ENCODE peak calls at places on chromosome 16, in six cellular contexts. V, O, B, A, L and W are unnamed samples.

GRCh38 chr16:68300736-68301459 is 9.8 kb downstream of the SLC7A6OS start:
- DNase-seq in A (no peak), O (no peak), L (no peak), V (no peak), B (no peak), W (no peak)

GRCh38 chr16:24198807-24199533 is 57.2 kb upstream of the CACNG3 start:
- DNase-seq in V (no peak), B (no peak), L (no peak), A (no peak), O (no peak), W (no peak)

GRCh38 chr16:66689282-66689681 is 7.3 kb downstream of the CMTM4 start:
- DNase-seq in O (no peak), L (no peak), A (no peak), V (no peak), B (no peak), W (no peak)

GRCh38 chr16:79980650-79981521 is 380.3 kb upstream of the MAF start:
- DNase-seq in A (no peak), V (no peak), L (no peak), B (no peak), O (no peak), W (no peak)

GRCh38 chr16:51113254-51114125 is 37.6 kb downstream of the SALL1 start:
- DNase-seq in O (no peak), B (no peak), L (no peak), A (no peak), V (no peak), W (no peak)

GRCh38 chr16:48231675-48232214 is 12.4 kb upstream of the LONP2 start:
- DNase-seq in B (no peak), L (peak; percentile 49), O (peak; percentile 49), V (peak; percentile 23), A (peak; percentile 46), W (peak; percentile 36)

GRCh38 chr16:66605177-66605999 is 884 bp downstream of the CMTM3 start:
- DNase-seq in O (peak; percentile 34), V (peak; percentile 23), B (no peak), A (peak; percentile 75), L (peak; percentile 30), W (peak; percentile 47)

GRCh38 chr16:54939537-54940278 is 9.0 kb downstream of the IRX5 start:
- DNase-seq in L (no peak), A (peak; percentile 19), B (no peak), O (no peak), V (no peak), W (no peak)

GRCh38 chr16:8519179-8519578 is 71.1 kb downstream of the TMEM114 start:
- DNase-seq in V (no peak), O (no peak), B (no peak), A (no peak), L (no peak), W (no peak)

GRCh38 chr16:57752581-57753447 is 17.2 kb downstream of the KATNB1 start:
- DNase-seq in O (no peak), L (no peak), B (no peak), V (no peak), A (no peak), W (no peak)

GRCh38 chr16:79509221-79509631 is 91.3 kb downstream of the MAF start:
- DNase-seq in L (no peak), O (no peak), B (no peak), A (no peak), V (no peak), W (no peak)

GRCh38 chr16:48081656-48082055 is 74.1 kb downstream of the ABCC12 start:
- DNase-seq in L (no peak), O (peak; percentile 90), V (peak; percentile 44), B (no peak), A (no peak), W (no peak)

GRCh38 chr16:58000706-58001676 is at the start of gene USB1:
- DNase-seq in B (peak; percentile 56), O (peak; percentile 73), L (peak; percentile 88), V (peak; percentile 97), A (peak; percentile 93), W (peak; percentile 96)

GRCh38 chr16:89633064-89633631 is 19.7 kb downstream of the DPEP1 start:
- DNase-seq in V (peak; percentile 72), O (peak; percentile 73), B (no peak), A (no peak), L (no peak), W (no peak)

GRCh38 chr16:7405166-7405565 is 72.5 kb downstream of the RBFOX1 start:
- DNase-seq in L (peak; percentile 46), O (no peak), B (no peak), A (peak; percentile 15), V (no peak), W (peak; percentile 15)

GRCh38 chr16:24769806-24770205 is 40.4 kb downstream of the TNRC6A start:
- DNase-seq in B (no peak), L (no peak), V (no peak), A (no peak), O (peak; percentile 73), W (no peak)

GRCh38 chr16:85645021-85645589 is 32.0 kb downstream of the GSE1 start:
- DNase-seq in A (no peak), B (no peak), V (no peak), L (peak; percentile 40), O (no peak), W (no peak)

GRCh38 chr16:87043273-87044030 is 273.7 kb downstream of the C16orf95 start:
- DNase-seq in O (peak; percentile 64), B (no peak), L (no peak), A (no peak), V (no peak), W (no peak)

GRCh38 chr16:85465328-85466307 is 147.5 kb upstream of the GSE1 start:
- DNase-seq in B (no peak), A (no peak), O (peak; percentile 76), L (peak; percentile 56), V (no peak), W (no peak)

GRCh38 chr16:35711958-35712357 is 2252.5 kb downstream of the TP53TG3F start:
- DNase-seq in B (no peak), L (no peak), A (no peak), O (no peak), V (no peak), W (no peak)

GRCh38 chr16:17607075-17607509 is 136.3 kb upstream of the XYLT1 start:
- DNase-seq in V (no peak), L (no peak), O (no peak), B (no peak), A (no peak), W (no peak)

GRCh38 chr16:68972720-68973119 is 129.4 kb downstream of the TANGO6 start:
- DNase-seq in V (peak; percentile 45), O (peak; percentile 70), A (peak; percentile 57), L (no peak), B (no peak), W (peak; percentile 16)

GRCh38 chr16:80836846-80837245 is 32.4 kb upstream of the CDYL2 start:
- DNase-seq in A (no peak), L (no peak), O (no peak), V (no peak), B (no peak), W (no peak)

GRCh38 chr16:67969286-67970039 is 1.0 kb upstream of the SLC12A4 start:
- DNase-seq in L (peak; percentile 72), B (no peak), A (peak; percentile 56), O (no peak), V (no peak), W (no peak)

GRCh38 chr16:68246121-68246520 is 948 bp downstream of the PLA2G15 start:
- DNase-seq in B (no peak), A (no peak), V (no peak), L (no peak), O (no peak), W (no peak)

GRCh38 chr16:71460246-71460645 is 1.8 kb downstream of the ZNF23 start:
- DNase-seq in L (no peak), O (peak; percentile 88), B (no peak), A (no peak), V (no peak), W (no peak)

GRCh38 chr16:82178352-82178751 is 8.3 kb upstream of the MPHOSPH6 start:
- DNase-seq in L (no peak), A (no peak), B (no peak), V (no peak), O (no peak), W (no peak)

GRCh38 chr16:88320947-88321634 is 61.7 kb upstream of the ZNF469 start:
- DNase-seq in A (peak; percentile 47), O (no peak), L (no peak), V (peak; percentile 35), B (no peak), W (no peak)
- TF ChIP-seq BHLHE40 in A (no peak), O (no peak), L (no peak), V (no peak), B (no peak), W (no peak)

GRCh38 chr16:2531696-2532493 is 687 bp upstream of the CEMP1 start:
- DNase-seq in V (peak; percentile 95), A (peak; percentile 99), B (peak; percentile 84), L (peak; percentile 92), O (peak; percentile 95), W (peak; percentile 93)

GRCh38 chr16:2533912-2534311 is 2.7 kb upstream of the CEMP1 start:
- DNase-seq in L (no peak), A (no peak), B (no peak), V (no peak), O (no peak), W (no peak)

GRCh38 chr16:2530629-2531318 is 434 bp downstream of the CEMP1 start:
- DNase-seq in O (no peak), A (no peak), V (no peak), L (no peak), B (no peak), W (no peak)

GRCh38 chr16:2531371-2531695 is at the start of gene CEMP1:
- DNase-seq in O (no peak), B (no peak), L (no peak), V (no peak), A (no peak), W (no peak)

GRCh38 chr16:2532494-2533141 is 1.4 kb upstream of the CEMP1 start:
- DNase-seq in A (peak; percentile 63), V (no peak), O (peak; percentile 34), B (peak; percentile 39), L (peak; percentile 66), W (no peak)
- TF ChIP-seq BHLHE40 in A (no peak), V (no peak), O (no peak), B (peak; percentile 50), L (no peak), W (no peak)

GRCh38 chr16:52552643-52553042 is 5.7 kb upstream of the TOX3 start:
- DNase-seq in B (no peak), V (no peak), L (no peak), A (no peak), O (no peak), W (no peak)
- TF ChIP-seq BHLHE40 in B (no peak), V (no peak), L (no peak), A (no peak), O (no peak), W (no peak)

GRCh38 chr16:56662357-56663354 is 4.9 kb downstream of the MT1F start:
- DNase-seq in B (no peak), O (no peak), L (no peak), V (no peak), A (no peak), W (no peak)
- TF ChIP-seq BHLHE40 in B (no peak), O (no peak), L (no peak), V (no peak), A (no peak), W (no peak)